ENCODE peak calls at places on chromosome 11, in four cellular contexts. Q is MM.1S, N is endothelial cell, R is gastrocnemius medialis. M is an unnamed sample.

GRCh38 chr11:32563600-32563959 is 20.1 kb upstream of the EIF3M start:
- DNase-seq in Q (no peak), N (no peak), R (no peak), M (no peak)

GRCh38 chr11:98455500-98456186 is 565.1 kb upstream of the CNTN5 start:
- DNase-seq in Q (no peak), N (no peak), R (no peak), M (no peak)

GRCh38 chr11:124320097-124320496 is at the start of gene OR8D2:
- DNase-seq in Q (no peak), N (no peak), R (no peak), M (no peak)

GRCh38 chr11:130999086-130999485 is 82.8 kb upstream of the SNX19 start:
- DNase-seq in Q (no peak), N (no peak), R (no peak), M (no peak)

GRCh38 chr11:68692115-68692514 is 7.8 kb downstream of the GAL start:
- DNase-seq in Q (no peak), N (no peak), R (no peak), M (no peak)

GRCh38 chr11:26188559-26188958 is 143.4 kb upstream of the ANO3 start:
- DNase-seq in Q (no peak), N (no peak), R (no peak), M (no peak)

GRCh38 chr11:64334764-64335741 is 5.0 kb upstream of the CCDC88B start:
- DNase-seq in Q (no peak), N (no peak), R (peak), M (peak)

GRCh38 chr11:4068962-4069361 is 25.6 kb upstream of the RRM1 start:
- DNase-seq in Q (no peak), N (no peak), R (no peak), M (no peak)

GRCh38 chr11:134052395-134052987 is 16.4 kb upstream of the JAM3 start:
- DNase-seq in Q (no peak), N (no peak), R (no peak), M (no peak)

GRCh38 chr11:116422976-116423375 is 349.8 kb downstream of the BUD13 start:
- DNase-seq in Q (no peak), N (peak), R (no peak), M (no peak)

GRCh38 chr11:134356656-134357544 is 25.1 kb downstream of the GLB1L2 start:
- DNase-seq in Q (no peak), N (no peak), R (no peak), M (no peak)

GRCh38 chr11:62671272-62671603 is 235 bp upstream of the UQCC3 start:
- DNase-seq in Q (no peak), N (no peak), R (no peak), M (no peak)

GRCh38 chr11:93570759-93571413 is 27.7 kb upstream of the SMCO4 start:
- DNase-seq in Q (no peak), N (no peak), R (peak), M (no peak)

GRCh38 chr11:58807358-58807757 is 37.1 kb downstream of the GLYATL2 start:
- DNase-seq in Q (no peak), N (no peak), R (no peak), M (no peak)

GRCh38 chr11:67418476-67419281 is 3.2 kb downstream of the CARNS1 start:
- DNase-seq in Q (peak), N (no peak), R (no peak), M (no peak)

GRCh38 chr11:28759311-28759710 is 651.1 kb downstream of the METTL15 start:
- DNase-seq in Q (no peak), N (no peak), R (no peak), M (no peak)

GRCh38 chr11:87007938-87008337 is 29.8 kb upstream of the TMEM135 start:
- DNase-seq in Q (no peak), N (no peak), R (no peak), M (no peak)

GRCh38 chr11:62146476-62147200 is 22.8 kb downstream of the INCENP start:
- DNase-seq in Q (no peak), N (no peak), R (no peak), M (no peak)

GRCh38 chr11:85725510-85726258 is 39.7 kb upstream of the CCDC89 start:
- DNase-seq in Q (no peak), N (no peak), R (no peak), M (no peak)

GRCh38 chr11:788009-788640 is 1.8 kb downstream of the CEND1 start:
- DNase-seq in Q (no peak), N (no peak), R (no peak), M (no peak)
- TF ChIP-seq CTCF in Q (no peak), N (no peak), R (no peak), M (no peak)

GRCh38 chr11:118791015-118791960 is at the start of gene DDX6:
- DNase-seq in Q (peak), N (peak), R (peak), M (peak)
- TF ChIP-seq CTCF in Q (peak), N (no peak), R (peak), M (peak)

GRCh38 chr11:44633641-44634040 is 68.2 kb downstream of the CD82 start:
- DNase-seq in Q (no peak), N (no peak), R (no peak), M (no peak)
- TF ChIP-seq CTCF in Q (peak), N (no peak), R (no peak), M (peak)

GRCh38 chr11:75339685-75340409 is 11.6 kb downstream of the ARRB1 start:
- DNase-seq in Q (no peak), N (no peak), R (no peak), M (no peak)
- TF ChIP-seq CTCF in Q (no peak), N (no peak), R (no peak), M (peak)

DNA sequence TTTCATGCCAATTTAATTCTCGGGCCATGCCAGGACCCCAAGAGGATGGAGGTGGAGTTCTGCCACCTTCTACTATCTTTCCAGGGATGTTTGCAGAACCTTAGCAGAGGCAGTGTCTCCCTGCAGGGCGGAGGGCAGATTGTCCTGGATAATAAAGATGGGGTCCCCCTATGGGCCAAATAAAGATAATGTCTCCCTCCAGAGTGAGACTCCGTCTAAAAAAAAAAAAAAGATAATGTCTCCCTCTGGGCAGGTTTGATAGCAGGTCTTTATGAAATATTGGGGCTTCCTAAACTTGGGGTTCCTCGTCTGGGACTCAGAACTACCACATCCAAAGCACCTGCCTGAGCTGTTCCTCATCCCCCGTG is 27.2 kb upstream of the SYT8 start:
- DNase-seq in Q (no peak), N (no peak), R (no peak), M (no peak)
- TF ChIP-seq CTCF in Q (no peak), N (no peak), R (no peak), M (no peak)

DNA sequence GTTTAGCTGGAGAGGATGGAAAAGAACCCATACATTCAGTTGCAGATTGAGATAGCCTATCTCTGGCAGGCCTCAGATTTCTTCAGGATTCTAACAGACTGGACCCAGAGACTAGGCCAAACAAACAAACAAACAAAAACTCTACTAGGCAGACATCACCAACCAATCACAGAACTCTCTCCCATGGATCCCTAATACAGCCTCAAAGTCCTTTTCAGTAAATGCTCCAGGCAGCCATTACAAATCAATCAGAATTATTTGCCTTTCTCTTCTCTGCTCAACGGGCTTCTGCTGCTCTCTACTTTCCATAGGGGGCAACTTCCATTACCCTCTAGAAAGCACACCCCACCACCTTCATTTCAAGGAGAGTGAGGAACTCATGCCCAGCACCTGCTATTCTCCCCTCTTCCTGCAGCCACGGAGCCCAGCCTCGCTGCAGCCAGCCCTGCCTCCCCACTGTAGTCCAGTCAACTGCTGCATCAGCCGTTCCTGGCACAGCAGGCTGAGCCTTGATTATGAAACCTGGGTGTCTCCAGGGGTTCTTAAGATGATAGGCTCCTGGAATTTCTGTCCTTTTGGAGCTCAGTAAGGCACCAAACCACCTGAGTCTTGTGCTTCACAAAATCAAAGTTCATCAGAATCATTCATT is 19.0 kb upstream of the SMIM35 start:
- DNase-seq in Q (no peak), N (no peak), R (no peak), M (no peak)
- TF ChIP-seq CTCF in Q (no peak), N (no peak), R (no peak), M (no peak)

GRCh38 chr11:15616130-15617105 is 501.7 kb downstream of the INSC start:
- DNase-seq in Q (no peak), N (no peak), R (no peak), M (no peak)

GRCh38 chr11:15613231-15613630 is 498.5 kb downstream of the INSC start:
- DNase-seq in Q (no peak), N (no peak), R (no peak), M (no peak)

GRCh38 chr11:15613799-15614198 is 499.1 kb downstream of the INSC start:
- DNase-seq in Q (no peak), N (no peak), R (no peak), M (no peak)

GRCh38 chr11:15617126-15617525 is 502.4 kb downstream of the INSC start:
- DNase-seq in Q (no peak), N (no peak), R (no peak), M (no peak)

GRCh38 chr11:15615412-15616096 is 500.8 kb downstream of the INSC start:
- DNase-seq in Q (no peak), N (no peak), R (no peak), M (no peak)
- TF ChIP-seq CTCF in Q (no peak), N (no peak), R (no peak), M (no peak)